ENCODE peak calls at places on chromosomes 4 and X, in ten cellular contexts. One of them, this sample, is unnamed.

GRCh38 chr4:106671711-106672110 is 303.1 kb upstream of the GIMD1 start:
- DNase-seq in natural killer cell: no peak
- DNase-seq in AG04449: peak; percentile 7
- DNase-seq in spleen: no peak
- DNase-seq in right lobe of liver: no peak
- DNase-seq in bronchial epithelial cell: peak; percentile 7
- DNase-seq in H9: no peak
- DNase-seq in astrocyte of the spinal cord: peak; percentile 23
- DNase-seq in Calu3: no peak
- DNase-seq in fibroblast of the aortic adventitia: no peak
- DNase-seq in this sample: no peak

GRCh38 chr4:9762823-9763475 is 18.5 kb upstream of the DRD5 start:
- DNase-seq in natural killer cell: peak; percentile 21
- DNase-seq in AG04449: peak; percentile 4
- DNase-seq in spleen: no peak
- DNase-seq in right lobe of liver: no peak
- DNase-seq in bronchial epithelial cell: peak; percentile 71
- DNase-seq in H9: peak; percentile 75
- DNase-seq in astrocyte of the spinal cord: peak; percentile 15
- DNase-seq in Calu3: peak; percentile 47
- DNase-seq in fibroblast of the aortic adventitia: peak; percentile 74
- DNase-seq in this sample: no peak

GRCh38 chrX:46601283-46601682 is 27.7 kb downstream of the CHST7 start:
- DNase-seq in natural killer cell: no peak
- DNase-seq in AG04449: no peak
- DNase-seq in spleen: no peak
- DNase-seq in right lobe of liver: no peak
- DNase-seq in bronchial epithelial cell: no peak
- DNase-seq in H9: no peak
- DNase-seq in astrocyte of the spinal cord: peak; percentile 47
- DNase-seq in Calu3: no peak
- DNase-seq in fibroblast of the aortic adventitia: peak; percentile 45
- DNase-seq in this sample: no peak

GRCh38 chr4:73944061-73944875 is 37.6 kb downstream of the PF4 start:
- DNase-seq in natural killer cell: no peak
- DNase-seq in AG04449: no peak
- DNase-seq in spleen: peak; percentile 73
- DNase-seq in right lobe of liver: peak; percentile 25
- DNase-seq in bronchial epithelial cell: peak; percentile 16
- DNase-seq in H9: peak; percentile 47
- DNase-seq in astrocyte of the spinal cord: peak; percentile 16
- DNase-seq in Calu3: peak; percentile 45
- DNase-seq in fibroblast of the aortic adventitia: peak; percentile 28
- DNase-seq in this sample: no peak

GRCh38 chr4:114277690-114278089 is 298.2 kb upstream of the ARSJ start:
- DNase-seq in natural killer cell: no peak
- DNase-seq in AG04449: peak; percentile 42
- DNase-seq in spleen: no peak
- DNase-seq in right lobe of liver: no peak
- DNase-seq in bronchial epithelial cell: peak; percentile 25
- DNase-seq in H9: no peak
- DNase-seq in astrocyte of the spinal cord: peak; percentile 68
- DNase-seq in Calu3: no peak
- DNase-seq in fibroblast of the aortic adventitia: peak; percentile 32
- DNase-seq in this sample: no peak

GRCh38 chrX:71111141-71111843 is at the start of gene IL2RG:
- DNase-seq in natural killer cell: peak; percentile 60
- DNase-seq in AG04449: no peak
- DNase-seq in spleen: peak; percentile 84
- DNase-seq in right lobe of liver: no peak
- DNase-seq in bronchial epithelial cell: peak; percentile 18
- DNase-seq in H9: no peak
- DNase-seq in astrocyte of the spinal cord: no peak
- DNase-seq in Calu3: no peak
- DNase-seq in fibroblast of the aortic adventitia: no peak
- DNase-seq in this sample: no peak

GRCh38 chr4:98929341-98930267 is 671 bp upstream of the EIF4E start:
- DNase-seq in natural killer cell: peak; percentile 58
- DNase-seq in AG04449: peak; percentile 85
- DNase-seq in spleen: peak; percentile 90
- DNase-seq in right lobe of liver: peak; percentile 65
- DNase-seq in bronchial epithelial cell: peak; percentile 99
- DNase-seq in H9: no peak
- DNase-seq in astrocyte of the spinal cord: peak; percentile 94
- DNase-seq in Calu3: peak; percentile 68
- DNase-seq in fibroblast of the aortic adventitia: peak; percentile 91
- DNase-seq in this sample: no peak

GRCh38 chrX:109440475-109440874 is 41.4 kb downstream of the GUCY2F start:
- DNase-seq in natural killer cell: no peak
- DNase-seq in AG04449: no peak
- DNase-seq in spleen: no peak
- DNase-seq in right lobe of liver: no peak
- DNase-seq in bronchial epithelial cell: no peak
- DNase-seq in H9: no peak
- DNase-seq in astrocyte of the spinal cord: peak; percentile 56
- DNase-seq in Calu3: no peak
- DNase-seq in fibroblast of the aortic adventitia: peak; percentile 6
- DNase-seq in this sample: no peak

GRCh38 chrX:18984381-18985185 is 669 bp upstream of the PHKA2 start:
- DNase-seq in natural killer cell: peak; percentile 74
- DNase-seq in AG04449: no peak
- DNase-seq in spleen: peak; percentile 95
- DNase-seq in right lobe of liver: peak; percentile 88
- DNase-seq in bronchial epithelial cell: peak; percentile 47
- DNase-seq in H9: peak; percentile 82
- DNase-seq in astrocyte of the spinal cord: peak; percentile 71
- DNase-seq in Calu3: peak; percentile 85
- DNase-seq in fibroblast of the aortic adventitia: peak; percentile 67
- DNase-seq in this sample: peak; percentile 75

GRCh38 chr4:68906238-68907137 is 45.1 kb downstream of the UGT2A3 start:
- DNase-seq in natural killer cell: no peak
- DNase-seq in AG04449: no peak
- DNase-seq in spleen: no peak
- DNase-seq in right lobe of liver: peak; percentile 34
- DNase-seq in bronchial epithelial cell: peak; percentile 12
- DNase-seq in H9: peak; percentile 65
- DNase-seq in astrocyte of the spinal cord: no peak
- DNase-seq in Calu3: peak; percentile 25
- DNase-seq in fibroblast of the aortic adventitia: peak; percentile 69
- DNase-seq in this sample: no peak

GRCh38 chr4:184473515-184474260 is 662 bp downstream of the IRF2 start:
- DNase-seq in natural killer cell: peak; percentile 43
- DNase-seq in AG04449: no peak
- DNase-seq in spleen: peak; percentile 92
- DNase-seq in right lobe of liver: peak; percentile 56
- DNase-seq in bronchial epithelial cell: no peak
- DNase-seq in H9: no peak
- DNase-seq in astrocyte of the spinal cord: no peak
- DNase-seq in Calu3: peak; percentile 15
- DNase-seq in fibroblast of the aortic adventitia: peak; percentile 45
- DNase-seq in this sample: no peak

GRCh38 chr4:69098470-69098869 is 2.2 kb downstream of the UGT2B7 start:
- DNase-seq in natural killer cell: no peak
- DNase-seq in AG04449: no peak
- DNase-seq in spleen: no peak
- DNase-seq in right lobe of liver: no peak
- DNase-seq in bronchial epithelial cell: peak; percentile 52
- DNase-seq in H9: no peak
- DNase-seq in astrocyte of the spinal cord: no peak
- DNase-seq in Calu3: no peak
- DNase-seq in fibroblast of the aortic adventitia: no peak
- DNase-seq in this sample: no peak

GRCh38 chr4:82044141-82044993 is 329.4 kb downstream of the HNRNPD start:
- DNase-seq in natural killer cell: no peak
- DNase-seq in AG04449: no peak
- DNase-seq in spleen: peak; percentile 76
- DNase-seq in right lobe of liver: peak; percentile 42
- DNase-seq in bronchial epithelial cell: peak; percentile 47
- DNase-seq in H9: peak; percentile 82
- DNase-seq in astrocyte of the spinal cord: peak; percentile 53
- DNase-seq in Calu3: peak; percentile 85
- DNase-seq in fibroblast of the aortic adventitia: peak; percentile 33
- DNase-seq in this sample: peak; percentile 81

GRCh38 chr4:57249083-57249482 is 138.9 kb upstream of the IGFBP7 start:
- DNase-seq in natural killer cell: no peak
- DNase-seq in AG04449: no peak
- DNase-seq in spleen: no peak
- DNase-seq in right lobe of liver: no peak
- DNase-seq in bronchial epithelial cell: peak; percentile 95
- DNase-seq in H9: no peak
- DNase-seq in astrocyte of the spinal cord: peak; percentile 40
- DNase-seq in Calu3: no peak
- DNase-seq in fibroblast of the aortic adventitia: peak; percentile 25
- DNase-seq in this sample: no peak

GRCh38 chr4:16270654-16271328 is 44.5 kb upstream of the TAPT1 start:
- DNase-seq in natural killer cell: no peak
- DNase-seq in AG04449: no peak
- DNase-seq in spleen: no peak
- DNase-seq in right lobe of liver: no peak
- DNase-seq in bronchial epithelial cell: no peak
- DNase-seq in H9: peak; percentile 35
- DNase-seq in astrocyte of the spinal cord: no peak
- DNase-seq in Calu3: no peak
- DNase-seq in fibroblast of the aortic adventitia: no peak
- DNase-seq in this sample: no peak
- TF ChIP-seq CTCF in natural killer cell: no peak
- TF ChIP-seq CTCF in AG04449: no peak
- TF ChIP-seq CTCF in spleen: no peak
- TF ChIP-seq CTCF in right lobe of liver: peak; percentile 32
- TF ChIP-seq CTCF in bronchial epithelial cell: peak; percentile 5
- TF ChIP-seq CTCF in H9: peak; percentile 70
- TF ChIP-seq CTCF in astrocyte of the spinal cord: peak; percentile 22
- TF ChIP-seq CTCF in Calu3: no peak
- TF ChIP-seq CTCF in fibroblast of the aortic adventitia: no peak
- TF ChIP-seq CTCF in this sample: peak; percentile 56

GRCh38 chr4:163251204-163251603 is 81.2 kb downstream of the NPY1R start:
- DNase-seq in natural killer cell: no peak
- DNase-seq in AG04449: no peak
- DNase-seq in spleen: no peak
- DNase-seq in right lobe of liver: no peak
- DNase-seq in bronchial epithelial cell: peak; percentile 12
- DNase-seq in H9: peak; percentile 41
- DNase-seq in astrocyte of the spinal cord: no peak
- DNase-seq in Calu3: no peak
- DNase-seq in fibroblast of the aortic adventitia: no peak
- DNase-seq in this sample: no peak
- TF ChIP-seq CTCF in natural killer cell: no peak
- TF ChIP-seq CTCF in AG04449: no peak
- TF ChIP-seq CTCF in spleen: no peak
- TF ChIP-seq CTCF in right lobe of liver: no peak
- TF ChIP-seq CTCF in bronchial epithelial cell: peak; percentile 12
- TF ChIP-seq CTCF in H9: peak; percentile 53
- TF ChIP-seq CTCF in astrocyte of the spinal cord: no peak
- TF ChIP-seq CTCF in Calu3: no peak
- TF ChIP-seq CTCF in fibroblast of the aortic adventitia: no peak
- TF ChIP-seq CTCF in this sample: peak; percentile 24

GRCh38 chr4:132646186-132646585 is 502.9 kb upstream of the PCDH10 start:
- DNase-seq in natural killer cell: no peak
- DNase-seq in AG04449: no peak
- DNase-seq in spleen: no peak
- DNase-seq in right lobe of liver: no peak
- DNase-seq in bronchial epithelial cell: peak; percentile 39
- DNase-seq in H9: no peak
- DNase-seq in astrocyte of the spinal cord: peak; percentile 3
- DNase-seq in Calu3: no peak
- DNase-seq in fibroblast of the aortic adventitia: no peak
- DNase-seq in this sample: no peak

DNA sequence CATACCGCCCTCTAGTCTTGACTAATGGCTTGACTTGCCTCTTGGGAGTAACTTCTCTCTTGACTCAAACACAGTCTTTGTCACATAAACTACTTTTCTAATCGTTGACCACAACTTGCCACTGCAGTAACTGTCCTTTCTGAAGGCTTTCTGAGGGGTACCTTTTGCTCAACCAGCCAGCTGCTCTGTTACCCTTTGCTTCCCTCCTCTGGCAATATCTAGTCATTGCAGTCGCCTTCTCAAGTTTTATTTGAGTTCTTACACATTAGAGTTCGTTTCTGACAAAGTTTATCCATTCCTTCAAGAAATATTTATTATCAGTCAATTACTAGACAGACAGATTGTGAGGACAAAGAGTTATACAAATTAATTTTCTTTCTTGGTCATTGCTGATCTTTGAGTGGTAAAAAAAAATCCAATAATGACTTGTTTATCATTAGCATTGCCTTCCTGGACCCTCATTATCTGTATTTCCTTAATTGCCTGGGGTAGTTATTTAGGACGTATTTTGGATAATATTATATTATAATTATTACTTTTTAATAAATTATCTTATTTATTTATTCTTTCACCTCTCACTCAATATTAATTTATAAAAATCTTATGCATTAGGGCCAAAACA is 506.8 kb upstream of the PCDH10 start:
- DNase-seq in natural killer cell: no peak
- DNase-seq in AG04449: no peak
- DNase-seq in spleen: no peak
- DNase-seq in right lobe of liver: no peak
- DNase-seq in bronchial epithelial cell: peak; percentile 32
- DNase-seq in H9: peak; percentile 55
- DNase-seq in astrocyte of the spinal cord: peak; percentile 61
- DNase-seq in Calu3: peak; percentile 23
- DNase-seq in fibroblast of the aortic adventitia: peak; percentile 46
- DNase-seq in this sample: no peak
- TF ChIP-seq CTCF in natural killer cell: no peak
- TF ChIP-seq CTCF in AG04449: peak; percentile 32
- TF ChIP-seq CTCF in spleen: peak; percentile 55
- TF ChIP-seq CTCF in right lobe of liver: peak; percentile 55
- TF ChIP-seq CTCF in bronchial epithelial cell: peak; percentile 67
- TF ChIP-seq CTCF in H9: peak; percentile 94
- TF ChIP-seq CTCF in astrocyte of the spinal cord: peak; percentile 89
- TF ChIP-seq CTCF in Calu3: peak; percentile 54
- TF ChIP-seq CTCF in fibroblast of the aortic adventitia: peak; percentile 64
- TF ChIP-seq CTCF in this sample: peak; percentile 92

GRCh38 chr4:54107951-54108740 is 8.2 kb downstream of the GSX2 start:
- DNase-seq in natural killer cell: no peak
- DNase-seq in AG04449: no peak
- DNase-seq in spleen: no peak
- DNase-seq in right lobe of liver: no peak
- DNase-seq in bronchial epithelial cell: no peak
- DNase-seq in H9: peak; percentile 33
- DNase-seq in astrocyte of the spinal cord: no peak
- DNase-seq in Calu3: no peak
- DNase-seq in fibroblast of the aortic adventitia: no peak
- DNase-seq in this sample: no peak
- TF ChIP-seq CTCF in natural killer cell: no peak
- TF ChIP-seq CTCF in AG04449: no peak
- TF ChIP-seq CTCF in spleen: no peak
- TF ChIP-seq CTCF in right lobe of liver: no peak
- TF ChIP-seq CTCF in bronchial epithelial cell: no peak
- TF ChIP-seq CTCF in H9: peak; percentile 31
- TF ChIP-seq CTCF in astrocyte of the spinal cord: peak; percentile 31
- TF ChIP-seq CTCF in Calu3: no peak
- TF ChIP-seq CTCF in fibroblast of the aortic adventitia: no peak
- TF ChIP-seq CTCF in this sample: peak; percentile 28

This sample was measured in type B pancreatic cell.